ENCODE peak calls at places on chromosomes 12 and 14, in five cellular contexts. X is NCI-H1092 treated with DMSO at 0.1 percent for 48 hours; O is stimulated activated CD8-positive, alpha-beta memory T cell treated with anti-CD3 and anti-CD28 coated beads, Interleukin-2, amount 100 ng/mL, for 1 hour; D is heart left ventricle; F is activated T-cell treated with anti-CD3 and anti-CD28 coated beads, Interleukin-2, amount 50 U/mL, for 1 hour. E is an unnamed sample.

GRCh38 chr14:75295061-75295461 is 16.4 kb downstream of the FOS start:
- DNase-seq in X (no peak), F (peak), D (peak), O (no peak), E (peak)

GRCh38 chr14:21521526-21521925 is 4.6 kb downstream of the SALL2 start:
- DNase-seq in O (no peak), F (no peak), X (no peak), D (no peak), E (no peak)

GRCh38 chr14:73269729-73270651 is 32.7 kb downstream of the PAPLN start:
- DNase-seq in O (no peak), D (peak), X (no peak), F (no peak), E (peak)

GRCh38 chr12:55925870-55926737 is 1.6 kb downstream of the PYM1 start:
- DNase-seq in X (no peak), D (no peak), F (no peak), O (no peak), E (no peak)

GRCh38 chr14:65230287-65230728 is 128.0 kb upstream of the MAX start:
- DNase-seq in D (no peak), X (peak), F (no peak), O (no peak), E (no peak)

GRCh38 chr12:11724888-11725310 is 75.4 kb downstream of the ETV6 start:
- DNase-seq in X (no peak), O (no peak), F (no peak), D (no peak), E (no peak)

GRCh38 chr12:28051516-28052456 is 79.3 kb upstream of the PTHLH start:
- DNase-seq in O (no peak), F (no peak), X (no peak), D (no peak), E (no peak)

GRCh38 chr12:56935752-56936151 is 1.5 kb upstream of the SDR9C7 start:
- DNase-seq in D (no peak), F (no peak), X (no peak), O (no peak), E (no peak)

GRCh38 chr14:100531152-100531551 is 56.1 kb downstream of the BEGAIN start:
- DNase-seq in O (no peak), X (no peak), F (peak), D (peak), E (no peak)

E was measured in Peyer's patch.